ENCODE peak calls at places on chromosomes 7 and 10, in seven cellular contexts. X is A549, G is uterus, V is aorta, R is sigmoid colon, B is SJSA1, C is colonic mucosa. F is an unnamed sample.

GRCh38 chr10:84519235-84519634 is 190.8 kb downstream of the CCSER2 start:
- DNase-seq in V (no peak), R (no peak), X (no peak), C (no peak), G (no peak), B (no peak), F (no peak)

GRCh38 chr10:4532976-4533375 is 293.0 kb upstream of the AKR1E2 start:
- DNase-seq in C (no peak), X (no peak), B (no peak), V (no peak), G (no peak), R (no peak), F (no peak)

GRCh38 chr7:137694405-137694804 is 152.4 kb downstream of the DGKI start:
- DNase-seq in G (no peak), X (no peak), V (no peak), B (no peak), R (no peak), C (no peak), F (no peak)

GRCh38 chr10:108327706-108328105 is 1163.2 kb upstream of the SORCS1 start:
- DNase-seq in R (no peak), V (no peak), G (no peak), C (no peak), X (no peak), B (no peak), F (no peak)

GRCh38 chr7:155944901-155945300 is 132.6 kb upstream of the SHH start:
- DNase-seq in G (no peak), C (no peak), V (no peak), X (no peak), B (no peak), R (no peak), F (no peak)

GRCh38 chr10:113169853-113170455 is 219.9 kb downstream of the TCF7L2 start:
- DNase-seq in R (no peak), B (no peak), C (no peak), X (no peak), G (no peak), V (no peak), F (no peak)

GRCh38 chr7:122383934-122384333 is 79.4 kb upstream of the FEZF1 start:
- DNase-seq in G (no peak), V (no peak), R (no peak), B (no peak), X (no peak), C (no peak), F (no peak)

GRCh38 chr10:71505862-71506261 is 109.1 kb downstream of the CDH23 start:
- DNase-seq in C (no peak), B (no peak), G (no peak), R (no peak), X (no peak), V (no peak), F (no peak)

GRCh38 chr10:95196053-95196452 is 2.0 kb downstream of the ACSM6 start:
- DNase-seq in V (no peak), G (no peak), C (no peak), B (no peak), X (no peak), R (no peak), F (no peak)

GRCh38 chr10:79445217-79445707 is at the start of gene ZCCHC24:
- DNase-seq in G (no peak), X (peak; percentile 54), C (peak; percentile 56), R (no peak), V (peak; percentile 86), B (no peak), F (no peak)

GRCh38 chr7:65477326-65477725 is 103.7 kb downstream of the ZNF92 start:
- DNase-seq in X (peak; percentile 35), B (no peak), R (no peak), G (no peak), C (no peak), V (no peak), F (no peak)

GRCh38 chr7:80721880-80722595 is 83.6 kb downstream of the CD36 start:
- DNase-seq in C (no peak), V (no peak), R (no peak), B (peak; percentile 58), G (no peak), X (peak; percentile 85), F (peak; percentile 70)

GRCh38 chr10:77582710-77583115 is 54.9 kb downstream of the KCNMA1 start:
- DNase-seq in C (no peak), V (no peak), R (peak; percentile 61), B (peak; percentile 70), G (no peak), X (peak; percentile 83), F (no peak)

GRCh38 chr7:85457911-85458310 is 271.1 kb upstream of the SEMA3D start:
- DNase-seq in B (no peak), C (no peak), V (no peak), X (no peak), R (no peak), G (no peak), F (no peak)

GRCh38 chr10:122021421-122021820 is 32.5 kb downstream of the TACC2 start:
- DNase-seq in V (no peak), R (peak; percentile 86), G (no peak), X (no peak), C (no peak), B (no peak), F (no peak)

GRCh38 chr7:35351466-35351865 is 97.6 kb upstream of the TBX20 start:
- DNase-seq in R (no peak), V (no peak), B (no peak), C (no peak), X (no peak), G (no peak), F (no peak)

GRCh38 chr7:5620459-5620881 is 161.0 kb downstream of the RNF216 start:
- DNase-seq in B (no peak), C (no peak), X (no peak), G (no peak), V (no peak), R (no peak), F (no peak)

GRCh38 chr10:68167271-68167670 is 58.0 kb downstream of the MYPN start:
- DNase-seq in B (no peak), C (no peak), R (no peak), X (no peak), V (no peak), G (no peak), F (no peak)

GRCh38 chr10:100996678-100997363 is 2.8 kb upstream of the LZTS2 start:
- DNase-seq in V (no peak), B (no peak), C (peak; percentile 49), X (peak; percentile 40), G (no peak), R (peak; percentile 75), F (no peak)

GRCh38 chr10:80500572-80501380 is 36.9 kb upstream of the SH2D4B start:
- DNase-seq in X (peak; percentile 21), C (no peak), B (peak; percentile 77), G (no peak), R (no peak), V (peak; percentile 74), F (no peak)

GRCh38 chr7:106216517-106217088 is 68.2 kb downstream of the NAMPT start:
- DNase-seq in R (peak; percentile 78), B (peak; percentile 65), X (peak; percentile 88), C (peak; percentile 31), G (peak; percentile 63), V (no peak), F (peak; percentile 83)

GRCh38 chr7:106205621-106206222 is 79.1 kb downstream of the NAMPT start:
- DNase-seq in G (no peak), R (no peak), V (no peak), X (no peak), C (no peak), B (no peak), F (no peak)

GRCh38 chr7:148849393-148850098 is 34.5 kb downstream of the EZH2 start:
- DNase-seq in G (no peak), V (no peak), R (no peak), X (no peak), B (no peak), C (no peak), F (no peak)

GRCh38 chr7:77783111-77783510 is 15.1 kb downstream of the TMEM60 start:
- DNase-seq in B (no peak), G (no peak), X (no peak), V (no peak), C (no peak), R (no peak), F (no peak)

GRCh38 chr7:81470084-81470723 is 299.6 kb downstream of the HGF start:
- DNase-seq in R (peak; percentile 85), X (peak; percentile 90), V (peak; percentile 87), B (peak; percentile 69), G (peak; percentile 56), C (peak; percentile 81), F (peak; percentile 65)

GRCh38 chr7:6286486-6286885 is 14.1 kb upstream of the CYTH3 start:
- DNase-seq in R (peak; percentile 18), B (peak; percentile 90), G (no peak), C (no peak), V (peak; percentile 58), X (no peak), F (no peak)

DNA sequence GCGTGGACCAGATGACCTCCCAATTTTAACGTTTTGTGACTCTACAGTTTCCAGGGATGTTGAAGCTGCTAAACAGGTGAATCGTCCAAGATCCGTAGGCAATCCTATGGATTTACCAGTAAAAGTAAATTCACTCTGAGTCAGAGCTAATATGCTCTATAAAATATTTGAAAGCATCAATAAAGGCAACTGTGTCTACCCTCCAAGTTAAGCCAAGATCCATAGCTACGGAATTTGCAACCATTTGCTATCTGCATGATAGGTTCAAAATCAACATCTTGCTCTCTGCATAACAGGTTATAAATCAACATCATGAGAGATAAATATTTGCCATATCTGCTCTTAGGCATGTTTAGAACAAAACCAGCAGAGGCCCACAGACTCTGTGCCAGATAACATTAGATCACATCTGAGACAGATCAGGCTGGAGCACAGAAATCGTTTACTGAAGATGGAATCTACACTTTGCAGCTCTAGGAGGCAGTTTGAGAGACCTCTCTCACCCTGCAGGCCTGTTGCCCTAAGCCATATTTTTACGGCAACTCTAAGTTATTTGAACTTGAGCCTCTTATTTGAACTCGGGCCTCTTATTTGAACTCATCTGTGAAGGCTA is 80.7 kb upstream of the PDCD4 start:
- DNase-seq in B (no peak), G (no peak), X (no peak), R (no peak), C (no peak), V (no peak), F (no peak)
- H3K27ac ChIP-seq in B (no peak overlapping the region), G (no peak overlapping the region), X (no peak overlapping the region), R (peak overlapping the region; percentile 67), C (no peak overlapping the region), V (no peak overlapping the region), F (peak overlapping the region; percentile 77)

DNA sequence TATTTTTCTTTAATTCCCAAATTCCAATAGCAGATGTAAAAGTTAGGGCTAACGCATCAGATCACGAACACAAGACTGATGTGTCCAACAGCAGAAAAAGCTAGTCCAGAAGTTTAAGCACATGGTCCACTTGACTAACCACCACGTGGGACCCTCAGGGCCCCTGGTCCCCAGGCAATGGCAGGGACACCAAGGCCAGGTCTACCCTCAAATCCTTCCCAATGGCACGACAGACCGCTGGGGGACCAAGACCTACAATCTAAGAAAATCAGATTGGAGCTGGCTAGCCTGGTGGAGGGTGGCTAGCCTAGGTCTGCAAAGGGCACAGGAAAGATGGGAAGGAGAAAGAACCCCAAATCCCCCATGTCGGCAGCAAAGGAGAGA is 1.5 kb downstream of the GIGYF1 start:
- DNase-seq in X (no peak), G (no peak), B (no peak), R (no peak), V (no peak), C (no peak), F (no peak)
- H3K4me3 ChIP-seq in X (peak overlapping the region; percentile 100), G (peak overlapping the region; percentile 50), B (peak overlapping the region; percentile 89), R (peak overlapping the region; percentile 90), V (peak overlapping the region; percentile 97), C (peak overlapping the region; percentile 87), F (peak overlapping the region; percentile 57)

GRCh38 chr10:6197274-6197673 is 5.5 kb upstream of the PFKFB3 start:
- DNase-seq in R (no peak), C (no peak), X (no peak), G (no peak), V (no peak), B (no peak), F (no peak)
- H3K4me1 ChIP-seq in R (peaks cover 28% of the 10 kb centered on the region), C (peaks cover 4% of the 10 kb centered on the region), X (peaks cover 17% of the 10 kb centered on the region), G (peaks cover 4% of the 10 kb centered on the region), V (peaks cover 7% of the 10 kb centered on the region), B (peaks cover 12% of the 10 kb centered on the region), F (peaks cover 35% of the 10 kb centered on the region)

GRCh38 chr10:97683556-97684357 is 3.3 kb downstream of the AVPI1 start:
- DNase-seq in B (no peak), V (no peak), C (peak; percentile 71), G (no peak), R (peak; percentile 50), X (peak; percentile 40), F (no peak)
- H3K27ac ChIP-seq in B (no peak overlapping the region), V (peak overlapping the region; percentile 39), C (peak overlapping the region; percentile 86), G (peak overlapping the region; percentile 91), R (peak overlapping the region; percentile 92), X (peak overlapping the region; percentile 85), F (peak overlapping the region; percentile 97)

F was measured in right atrium auricular region.